ENCODE peak calls at places on chromosomes 11 and 22, in eight cellular contexts. One of them, this sample, is unnamed.

GRCh38 chr11:72771507-72771906 is 19.3 kb upstream of the ARAP1 start:
- DNase-seq in nephron progenitor cell: no peak
- DNase-seq in heart right ventricle: no peak
- DNase-seq in adrenal gland: peak; percentile 71
- DNase-seq in spleen: no peak
- DNase-seq in K562: peak; percentile 62
- DNase-seq in cardiac fibroblast: peak; percentile 52
- DNase-seq in thoracic aorta: no peak
- DNase-seq in this sample: no peak

GRCh38 chr22:46537221-46537945 is at the start of gene CELSR1:
- DNase-seq in heart right ventricle: no peak
- DNase-seq in nephron progenitor cell: peak; percentile 80
- DNase-seq in adrenal gland: no peak
- DNase-seq in thoracic aorta: no peak
- DNase-seq in K562: no peak
- DNase-seq in spleen: no peak
- DNase-seq in cardiac fibroblast: peak; percentile 22
- DNase-seq in this sample: peak; percentile 87

GRCh38 chr22:48761546-48761945 is 1066.1 kb downstream of the BRD1 start:
- DNase-seq in cardiac fibroblast: no peak
- DNase-seq in adrenal gland: peak; percentile 29
- DNase-seq in thoracic aorta: no peak
- DNase-seq in spleen: no peak
- DNase-seq in nephron progenitor cell: no peak
- DNase-seq in K562: no peak
- DNase-seq in heart right ventricle: no peak
- DNase-seq in this sample: peak; percentile 8

GRCh38 chr11:82308979-82309378 is 424.7 kb downstream of the FAM181B start:
- DNase-seq in adrenal gland: peak; percentile 53
- DNase-seq in thoracic aorta: no peak
- DNase-seq in K562: no peak
- DNase-seq in cardiac fibroblast: no peak
- DNase-seq in nephron progenitor cell: no peak
- DNase-seq in spleen: no peak
- DNase-seq in heart right ventricle: no peak
- DNase-seq in this sample: no peak

GRCh38 chr11:69915501-69916250 is 96.5 kb upstream of the FGF3 start:
- DNase-seq in heart right ventricle: peak; percentile 85
- DNase-seq in adrenal gland: peak; percentile 90
- DNase-seq in K562: peak; percentile 79
- DNase-seq in cardiac fibroblast: peak; percentile 75
- DNase-seq in thoracic aorta: peak; percentile 75
- DNase-seq in spleen: peak; percentile 79
- DNase-seq in nephron progenitor cell: peak; percentile 93
- DNase-seq in this sample: peak; percentile 97

GRCh38 chr22:46829140-46829891 is 66.9 kb downstream of the TBC1D22A start:
- DNase-seq in nephron progenitor cell: no peak
- DNase-seq in adrenal gland: peak; percentile 56
- DNase-seq in spleen: no peak
- DNase-seq in thoracic aorta: no peak
- DNase-seq in cardiac fibroblast: peak; percentile 89
- DNase-seq in K562: no peak
- DNase-seq in heart right ventricle: no peak
- DNase-seq in this sample: peak; percentile 26

GRCh38 chr11:3984896-3985295 is 109.7 kb upstream of the RRM1 start:
- DNase-seq in cardiac fibroblast: peak; percentile 53
- DNase-seq in heart right ventricle: no peak
- DNase-seq in spleen: no peak
- DNase-seq in nephron progenitor cell: no peak
- DNase-seq in K562: peak; percentile 75
- DNase-seq in thoracic aorta: no peak
- DNase-seq in adrenal gland: no peak
- DNase-seq in this sample: peak; percentile 55

GRCh38 chr11:131643171-131643570 is 272.8 kb downstream of the NTM start:
- DNase-seq in spleen: no peak
- DNase-seq in thoracic aorta: no peak
- DNase-seq in heart right ventricle: no peak
- DNase-seq in nephron progenitor cell: no peak
- DNase-seq in adrenal gland: peak; percentile 92
- DNase-seq in K562: no peak
- DNase-seq in cardiac fibroblast: no peak
- DNase-seq in this sample: peak; percentile 41

GRCh38 chr11:85884581-85885021 is 29.4 kb downstream of the CCDC83 start:
- DNase-seq in spleen: no peak
- DNase-seq in nephron progenitor cell: peak; percentile 40
- DNase-seq in adrenal gland: no peak
- DNase-seq in cardiac fibroblast: peak; percentile 5
- DNase-seq in heart right ventricle: no peak
- DNase-seq in thoracic aorta: no peak
- DNase-seq in K562: no peak
- DNase-seq in this sample: no peak

GRCh38 chr11:122642472-122642922 is 13.0 kb upstream of the UBASH3B start:
- DNase-seq in adrenal gland: no peak
- DNase-seq in spleen: no peak
- DNase-seq in K562: no peak
- DNase-seq in thoracic aorta: no peak
- DNase-seq in heart right ventricle: no peak
- DNase-seq in cardiac fibroblast: peak; percentile 76
- DNase-seq in nephron progenitor cell: no peak
- DNase-seq in this sample: no peak

GRCh38 chr22:35327690-35328471 is 28.2 kb downstream of the TOM1 start:
- DNase-seq in cardiac fibroblast: no peak
- DNase-seq in nephron progenitor cell: no peak
- DNase-seq in thoracic aorta: no peak
- DNase-seq in heart right ventricle: no peak
- DNase-seq in adrenal gland: no peak
- DNase-seq in K562: no peak
- DNase-seq in spleen: peak; percentile 70
- DNase-seq in this sample: no peak

GRCh38 chr11:74896311-74896710 is 52.6 kb downstream of the XRRA1 start:
- DNase-seq in heart right ventricle: no peak
- DNase-seq in spleen: no peak
- DNase-seq in cardiac fibroblast: no peak
- DNase-seq in nephron progenitor cell: no peak
- DNase-seq in K562: no peak
- DNase-seq in thoracic aorta: no peak
- DNase-seq in adrenal gland: no peak
- DNase-seq in this sample: no peak

GRCh38 chr11:48093795-48094642 is 113.7 kb downstream of the PTPRJ start:
- DNase-seq in heart right ventricle: no peak
- DNase-seq in spleen: no peak
- DNase-seq in thoracic aorta: no peak
- DNase-seq in K562: no peak
- DNase-seq in cardiac fibroblast: peak; percentile 33
- DNase-seq in adrenal gland: peak; percentile 45
- DNase-seq in nephron progenitor cell: no peak
- DNase-seq in this sample: no peak

GRCh38 chr22:38862375-38863329 is 9.4 kb downstream of the CBX6 start:
- DNase-seq in K562: no peak
- DNase-seq in spleen: no peak
- DNase-seq in nephron progenitor cell: no peak
- DNase-seq in adrenal gland: peak; percentile 73
- DNase-seq in thoracic aorta: no peak
- DNase-seq in cardiac fibroblast: peak; percentile 72
- DNase-seq in heart right ventricle: peak; percentile 70
- DNase-seq in this sample: peak; percentile 61

GRCh38 chr11:71169328-71169727 is 83.0 kb downstream of the SHANK2 start:
- DNase-seq in spleen: no peak
- DNase-seq in nephron progenitor cell: no peak
- DNase-seq in cardiac fibroblast: no peak
- DNase-seq in heart right ventricle: no peak
- DNase-seq in thoracic aorta: no peak
- DNase-seq in K562: no peak
- DNase-seq in adrenal gland: no peak
- DNase-seq in this sample: no peak

GRCh38 chr11:73330569-73331093 is 22.6 kb downstream of the ARHGEF17 start:
- DNase-seq in spleen: no peak
- DNase-seq in K562: peak; percentile 29
- DNase-seq in adrenal gland: no peak
- DNase-seq in thoracic aorta: no peak
- DNase-seq in nephron progenitor cell: peak; percentile 39
- DNase-seq in heart right ventricle: no peak
- DNase-seq in cardiac fibroblast: peak; percentile 67
- DNase-seq in this sample: peak; percentile 77

GRCh38 chr11:59281177-59281576 is 68.5 kb upstream of the MPEG1 start:
- DNase-seq in thoracic aorta: no peak
- DNase-seq in spleen: no peak
- DNase-seq in K562: no peak
- DNase-seq in nephron progenitor cell: no peak
- DNase-seq in heart right ventricle: no peak
- DNase-seq in cardiac fibroblast: no peak
- DNase-seq in adrenal gland: no peak
- DNase-seq in this sample: peak; percentile 13

GRCh38 chr22:27312567-27313507 is 488.7 kb downstream of the MN1 start:
- DNase-seq in K562: no peak
- DNase-seq in cardiac fibroblast: no peak
- DNase-seq in thoracic aorta: no peak
- DNase-seq in spleen: no peak
- DNase-seq in adrenal gland: no peak
- DNase-seq in nephron progenitor cell: peak; percentile 40
- DNase-seq in heart right ventricle: no peak
- DNase-seq in this sample: no peak

GRCh38 chr11:4181780-4182721 is 87.5 kb downstream of the RRM1 start:
- DNase-seq in spleen: peak; percentile 81
- DNase-seq in K562: peak; percentile 82
- DNase-seq in adrenal gland: peak; percentile 82
- DNase-seq in thoracic aorta: no peak
- DNase-seq in heart right ventricle: peak; percentile 62
- DNase-seq in cardiac fibroblast: peak; percentile 67
- DNase-seq in nephron progenitor cell: peak; percentile 68
- DNase-seq in this sample: peak; percentile 93

GRCh38 chr11:134634897-134635831 is 223.1 kb upstream of the B3GAT1 start:
- DNase-seq in heart right ventricle: no peak
- DNase-seq in spleen: peak; percentile 62
- DNase-seq in K562: no peak
- DNase-seq in cardiac fibroblast: no peak
- DNase-seq in thoracic aorta: no peak
- DNase-seq in nephron progenitor cell: no peak
- DNase-seq in adrenal gland: peak; percentile 46
- DNase-seq in this sample: peak; percentile 67

GRCh38 chr11:43853766-43854165 is 26.9 kb upstream of the ALKBH3 start:
- DNase-seq in nephron progenitor cell: no peak
- DNase-seq in spleen: no peak
- DNase-seq in K562: no peak
- DNase-seq in heart right ventricle: no peak
- DNase-seq in cardiac fibroblast: peak; percentile 41
- DNase-seq in adrenal gland: no peak
- DNase-seq in thoracic aorta: no peak
- DNase-seq in this sample: no peak

GRCh38 chr11:64742087-64742939 is 1.6 kb downstream of the RASGRP2 start:
- DNase-seq in nephron progenitor cell: peak; percentile 43
- DNase-seq in adrenal gland: no peak
- DNase-seq in heart right ventricle: no peak
- DNase-seq in spleen: peak; percentile 89
- DNase-seq in cardiac fibroblast: no peak
- DNase-seq in K562: peak; percentile 72
- DNase-seq in thoracic aorta: no peak
- DNase-seq in this sample: peak; percentile 79

GRCh38 chr11:92211576-92212167 is 12.9 kb upstream of the FAT3 start:
- DNase-seq in spleen: no peak
- DNase-seq in cardiac fibroblast: peak; percentile 32
- DNase-seq in thoracic aorta: no peak
- DNase-seq in adrenal gland: peak; percentile 75
- DNase-seq in heart right ventricle: peak; percentile 12
- DNase-seq in K562: no peak
- DNase-seq in nephron progenitor cell: peak; percentile 23
- DNase-seq in this sample: peak; percentile 75

GRCh38 chr22:28341001-28341400 is 338.6 kb downstream of the TTC28 start:
- DNase-seq in K562: no peak
- DNase-seq in spleen: no peak
- DNase-seq in nephron progenitor cell: no peak
- DNase-seq in cardiac fibroblast: peak; percentile 42
- DNase-seq in heart right ventricle: no peak
- DNase-seq in adrenal gland: no peak
- DNase-seq in thoracic aorta: no peak
- DNase-seq in this sample: no peak

GRCh38 chr11:129613076-129613475 is 202.6 kb upstream of the TMEM45B start:
- DNase-seq in thoracic aorta: no peak
- DNase-seq in heart right ventricle: no peak
- DNase-seq in spleen: no peak
- DNase-seq in adrenal gland: no peak
- DNase-seq in cardiac fibroblast: peak; percentile 8
- DNase-seq in nephron progenitor cell: no peak
- DNase-seq in K562: no peak
- DNase-seq in this sample: no peak
- TF ChIP-seq CTCF in thoracic aorta: no peak
- TF ChIP-seq CTCF in heart right ventricle: no peak
- TF ChIP-seq CTCF in spleen: no peak
- TF ChIP-seq CTCF in adrenal gland: no peak
- TF ChIP-seq CTCF in cardiac fibroblast: no peak
- TF ChIP-seq CTCF in nephron progenitor cell: no peak
- TF ChIP-seq CTCF in K562: no peak
- TF ChIP-seq CTCF in this sample: peak; percentile 37

DNA sequence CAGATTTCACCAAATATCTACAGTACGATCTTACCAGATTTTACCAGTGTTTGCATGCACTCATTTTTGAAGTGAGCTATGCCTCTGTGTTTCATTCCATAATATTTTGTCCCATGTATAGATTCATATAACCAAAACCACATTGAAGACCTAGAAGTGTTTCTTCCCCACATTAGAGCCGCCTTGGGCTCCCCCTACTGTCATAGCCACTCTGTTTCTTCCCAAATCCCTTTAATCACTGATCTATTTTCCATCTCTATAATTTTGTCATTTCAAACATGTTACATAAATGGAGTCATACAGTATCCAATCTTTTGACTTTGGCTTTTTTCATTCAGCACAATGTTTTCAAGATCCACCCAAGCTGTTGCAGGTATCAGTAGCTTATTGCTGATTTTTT is 12.7 kb downstream of the MRGPRX3 start:
- DNase-seq in nephron progenitor cell: no peak
- DNase-seq in thoracic aorta: no peak
- DNase-seq in cardiac fibroblast: no peak
- DNase-seq in K562: no peak
- DNase-seq in heart right ventricle: no peak
- DNase-seq in adrenal gland: no peak
- DNase-seq in spleen: no peak
- DNase-seq in this sample: no peak
- TF ChIP-seq CTCF in nephron progenitor cell: peak; percentile 22
- TF ChIP-seq CTCF in thoracic aorta: no peak
- TF ChIP-seq CTCF in cardiac fibroblast: peak; percentile 34
- TF ChIP-seq CTCF in K562: no peak
- TF ChIP-seq CTCF in heart right ventricle: no peak
- TF ChIP-seq CTCF in adrenal gland: no peak
- TF ChIP-seq CTCF in spleen: no peak
- TF ChIP-seq CTCF in this sample: peak; percentile 73

GRCh38 chr11:20864628-20865027 is 195.2 kb downstream of the NELL1 start:
- DNase-seq in nephron progenitor cell: no peak
- DNase-seq in thoracic aorta: no peak
- DNase-seq in spleen: no peak
- DNase-seq in adrenal gland: no peak
- DNase-seq in heart right ventricle: no peak
- DNase-seq in K562: no peak
- DNase-seq in cardiac fibroblast: no peak
- DNase-seq in this sample: no peak

GRCh38 chr11:20865161-20865560 is 195.8 kb downstream of the NELL1 start:
- DNase-seq in adrenal gland: no peak
- DNase-seq in K562: no peak
- DNase-seq in nephron progenitor cell: no peak
- DNase-seq in heart right ventricle: no peak
- DNase-seq in cardiac fibroblast: no peak
- DNase-seq in thoracic aorta: no peak
- DNase-seq in spleen: no peak
- DNase-seq in this sample: no peak
- TF ChIP-seq CTCF in adrenal gland: no peak
- TF ChIP-seq CTCF in K562: no peak
- TF ChIP-seq CTCF in nephron progenitor cell: no peak
- TF ChIP-seq CTCF in heart right ventricle: no peak
- TF ChIP-seq CTCF in cardiac fibroblast: no peak
- TF ChIP-seq CTCF in thoracic aorta: no peak
- TF ChIP-seq CTCF in spleen: no peak
- TF ChIP-seq CTCF in this sample: no peak

GRCh38 chr11:36818410-36818809 is 220.4 kb upstream of the RAG2 start:
- DNase-seq in nephron progenitor cell: peak; percentile 14
- DNase-seq in adrenal gland: no peak
- DNase-seq in cardiac fibroblast: no peak
- DNase-seq in K562: peak; percentile 13
- DNase-seq in heart right ventricle: no peak
- DNase-seq in spleen: no peak
- DNase-seq in thoracic aorta: no peak
- DNase-seq in this sample: peak; percentile 78
- TF ChIP-seq CTCF in nephron progenitor cell: peak; percentile 34
- TF ChIP-seq CTCF in adrenal gland: no peak
- TF ChIP-seq CTCF in cardiac fibroblast: no peak
- TF ChIP-seq CTCF in K562: peak; percentile 42
- TF ChIP-seq CTCF in heart right ventricle: no peak
- TF ChIP-seq CTCF in spleen: no peak
- TF ChIP-seq CTCF in thoracic aorta: no peak
- TF ChIP-seq CTCF in this sample: peak; percentile 81

This sample was measured in endodermal cell.